ENCODE peak calls at places on chromosomes 1 and 21, in eight cellular contexts. F is nephron progenitor cell; A is A172; H is tibial nerve; L is HS-5; Y is amniotic stem cell; W is stimulated activated CD8-positive, alpha-beta memory T cell treated with anti-CD3 and anti-CD28 coated beads, Interleukin-7, amount 100 ng/mL, for 24 hours; Q is mammary epithelial cell. R is an unnamed sample.

GRCh38 chr1:166017395-166017794 is 149.4 kb downstream of the FAM78B start:
- DNase-seq in F (peak; percentile 5), A (no peak), H (no peak), L (no peak), Y (no peak), W (no peak), Q (no peak), R (no peak)

GRCh38 chr1:183178490-183178889 is 7.6 kb upstream of the LAMC2 start:
- DNase-seq in F (no peak), A (no peak), H (no peak), L (no peak), Y (no peak), W (no peak), Q (no peak), R (no peak)

GRCh38 chr1:20571427-20571826 is 17.5 kb upstream of the CDA start:
- DNase-seq in F (no peak), A (no peak), H (no peak), L (no peak), Y (no peak), W (no peak), Q (no peak), R (no peak)

GRCh38 chr1:17319561-17320350 is 11.8 kb downstream of the PADI4 start:
- DNase-seq in F (no peak), A (no peak), H (no peak), L (no peak), Y (no peak), W (no peak), Q (no peak), R (no peak)

GRCh38 chr21:31343680-31344480 is at the start of gene TIAM1:
- DNase-seq in F (peak; percentile 51), A (peak; percentile 86), H (peak; percentile 52), L (peak; percentile 52), Y (peak; percentile 35), W (no peak), Q (peak; percentile 89), R (peak; percentile 69)

GRCh38 chr1:212557739-212558664 is 50.6 kb upstream of the ATF3 start:
- DNase-seq in F (peak; percentile 61), A (no peak), H (peak; percentile 38), L (no peak), Y (peak; percentile 17), W (no peak), Q (peak; percentile 25), R (peak; percentile 47)

GRCh38 chr1:73813726-73814125 is 384.2 kb downstream of the LRRIQ3 start:
- DNase-seq in F (no peak), A (no peak), H (no peak), L (no peak), Y (no peak), W (no peak), Q (peak; percentile 7), R (no peak)

GRCh38 chr21:42819861-42820512 is 59.4 kb downstream of the WDR4 start:
- DNase-seq in F (no peak), A (no peak), H (no peak), L (no peak), Y (no peak), W (no peak), Q (no peak), R (no peak)

GRCh38 chr1:203592728-203593127 is 33.9 kb upstream of the ATP2B4 start:
- DNase-seq in F (no peak), A (no peak), H (no peak), L (no peak), Y (no peak), W (no peak), Q (no peak), R (no peak)

GRCh38 chr1:87956072-87956471 is 627.4 kb downstream of the LMO4 start:
- DNase-seq in F (no peak), A (peak; percentile 85), H (no peak), L (peak; percentile 96), Y (peak; percentile 83), W (no peak), Q (peak; percentile 96), R (peak; percentile 94)

GRCh38 chr1:214466759-214467585 is 84.4 kb downstream of the PTPN14 start:
- DNase-seq in F (no peak), A (no peak), H (no peak), L (no peak), Y (no peak), W (no peak), Q (peak; percentile 60), R (no peak)

GRCh38 chr1:205581321-205581980 is 50.4 kb downstream of the ELK4 start:
- DNase-seq in F (no peak), A (no peak), H (no peak), L (no peak), Y (no peak), W (no peak), Q (no peak), R (no peak)

GRCh38 chr1:75053207-75053606 is 81.0 kb upstream of the LHX8 start:
- DNase-seq in F (no peak), A (peak; percentile 1), H (no peak), L (no peak), Y (no peak), W (no peak), Q (peak; percentile 27), R (no peak)

GRCh38 chr1:59506952-59507351 is 210.1 kb downstream of the FGGY start:
- DNase-seq in F (no peak), A (no peak), H (no peak), L (no peak), Y (no peak), W (no peak), Q (no peak), R (no peak)

GRCh38 chr1:3409737-3410434 is 44.6 kb upstream of the ARHGEF16 start:
- DNase-seq in F (peak; percentile 72), A (peak; percentile 55), H (peak; percentile 39), L (peak; percentile 8), Y (peak; percentile 9), W (no peak), Q (peak; percentile 24), R (no peak)

GRCh38 chr1:33706634-33707255 is 157.1 kb upstream of the HMGB4 start:
- DNase-seq in F (no peak), A (no peak), H (no peak), L (no peak), Y (no peak), W (no peak), Q (no peak), R (no peak)

GRCh38 chr1:51592711-51593110 is 24.2 kb upstream of the OSBPL9 start:
- DNase-seq in F (no peak), A (no peak), H (no peak), L (no peak), Y (no peak), W (no peak), Q (peak; percentile 77), R (peak; percentile 66)

GRCh38 chr21:34276711-34277425 is 86.9 kb upstream of the KCNE2 start:
- DNase-seq in F (no peak), A (peak; percentile 25), H (no peak), L (peak; percentile 8), Y (no peak), W (no peak), Q (peak; percentile 17), R (peak; percentile 41)

GRCh38 chr1:234712891-234713305 is 102.9 kb upstream of the IRF2BP2 start:
- DNase-seq in F (no peak), A (no peak), H (no peak), L (no peak), Y (no peak), W (no peak), Q (no peak), R (no peak)

GRCh38 chr1:69221492-69221990 is 346.2 kb upstream of the LRRC7 start:
- DNase-seq in F (no peak), A (no peak), H (no peak), L (no peak), Y (no peak), W (no peak), Q (no peak), R (no peak)

GRCh38 chr1:226974544-226975258 is 34.6 kb downstream of the COQ8A start:
- DNase-seq in F (no peak), A (no peak), H (no peak), L (no peak), Y (no peak), W (no peak), Q (no peak), R (no peak)

GRCh38 chr1:6262570-6263420 is 1.9 kb upstream of the GPR153 start:
- DNase-seq in F (peak; percentile 45), A (no peak), H (no peak), L (no peak), Y (no peak), W (no peak), Q (no peak), R (no peak)

GRCh38 chr1:111270781-111271463 is 19.7 kb upstream of the CHIA start:
- DNase-seq in F (no peak), A (no peak), H (no peak), L (no peak), Y (no peak), W (no peak), Q (no peak), R (no peak)

GRCh38 chr1:20366766-20367602 is 76.3 kb downstream of the VWA5B1 start:
- DNase-seq in F (peak; percentile 58), A (no peak), H (no peak), L (no peak), Y (no peak), W (no peak), Q (peak; percentile 48), R (peak; percentile 29)

R was measured in foreskin keratinocyte.